ENCODE peak calls at places on chromosomes 3 and 15, in five cellular contexts. One of them, this sample, is unnamed.

GRCh38 chr3:116267139-116267538 is 178.1 kb downstream of the LSAMP start:
- DNase-seq in caudate nucleus: no peak
- DNase-seq in effector memory CD8-positive, alpha-beta T cell: no peak
- DNase-seq in upper lobe of left lung: no peak
- DNase-seq in putamen: no peak
- DNase-seq in this sample: no peak

GRCh38 chr15:73891328-73891975 is 18.1 kb downstream of the TBC1D21 start:
- DNase-seq in caudate nucleus: no peak
- DNase-seq in effector memory CD8-positive, alpha-beta T cell: no peak
- DNase-seq in upper lobe of left lung: no peak
- DNase-seq in putamen: no peak
- DNase-seq in this sample: no peak

GRCh38 chr3:148797822-148798221 is 29.8 kb upstream of the CPB1 start:
- DNase-seq in caudate nucleus: no peak
- DNase-seq in effector memory CD8-positive, alpha-beta T cell: no peak
- DNase-seq in upper lobe of left lung: no peak
- DNase-seq in putamen: no peak
- DNase-seq in this sample: no peak

GRCh38 chr15:68552773-68553172 is 26.0 kb upstream of the CORO2B start:
- DNase-seq in caudate nucleus: peak
- DNase-seq in effector memory CD8-positive, alpha-beta T cell: no peak
- DNase-seq in upper lobe of left lung: no peak
- DNase-seq in putamen: peak
- DNase-seq in this sample: peak

GRCh38 chr3:161104561-161105551 is at the start of gene B3GALNT1:
- DNase-seq in caudate nucleus: peak
- DNase-seq in effector memory CD8-positive, alpha-beta T cell: no peak
- DNase-seq in upper lobe of left lung: peak
- DNase-seq in putamen: peak
- DNase-seq in this sample: no peak

GRCh38 chr3:136409549-136409948 is 159.4 kb downstream of the PCCB start:
- DNase-seq in caudate nucleus: no peak
- DNase-seq in effector memory CD8-positive, alpha-beta T cell: no peak
- DNase-seq in upper lobe of left lung: no peak
- DNase-seq in putamen: no peak
- DNase-seq in this sample: no peak

GRCh38 chr15:76340198-76340801 is 3.7 kb downstream of the ISL2 start:
- DNase-seq in caudate nucleus: no peak
- DNase-seq in effector memory CD8-positive, alpha-beta T cell: no peak
- DNase-seq in upper lobe of left lung: peak
- DNase-seq in putamen: no peak
- DNase-seq in this sample: no peak

GRCh38 chr3:159886050-159886449 is 102.6 kb upstream of the IL12A start:
- DNase-seq in caudate nucleus: no peak
- DNase-seq in effector memory CD8-positive, alpha-beta T cell: no peak
- DNase-seq in upper lobe of left lung: no peak
- DNase-seq in putamen: no peak
- DNase-seq in this sample: no peak

GRCh38 chr3:73624363-73625123 is at the start of gene PDZRN3:
- DNase-seq in caudate nucleus: no peak
- DNase-seq in effector memory CD8-positive, alpha-beta T cell: no peak
- DNase-seq in upper lobe of left lung: peak
- DNase-seq in putamen: peak
- DNase-seq in this sample: peak

GRCh38 chr15:95601525-95601924 is 729.0 kb upstream of the NR2F2 start:
- DNase-seq in caudate nucleus: no peak
- DNase-seq in effector memory CD8-positive, alpha-beta T cell: no peak
- DNase-seq in upper lobe of left lung: no peak
- DNase-seq in putamen: no peak
- DNase-seq in this sample: no peak

GRCh38 chr15:66214236-66214635 is 39.3 kb downstream of the MEGF11 start:
- DNase-seq in caudate nucleus: no peak
- DNase-seq in effector memory CD8-positive, alpha-beta T cell: no peak
- DNase-seq in upper lobe of left lung: no peak
- DNase-seq in putamen: no peak
- DNase-seq in this sample: no peak

GRCh38 chr3:10560060-10560861 is 54.9 kb upstream of the ATP2B2 start:
- DNase-seq in caudate nucleus: no peak
- DNase-seq in effector memory CD8-positive, alpha-beta T cell: no peak
- DNase-seq in upper lobe of left lung: no peak
- DNase-seq in putamen: no peak
- DNase-seq in this sample: no peak

GRCh38 chr3:133130168-133130567 is 92.0 kb downstream of the TMEM108 start:
- DNase-seq in caudate nucleus: no peak
- DNase-seq in effector memory CD8-positive, alpha-beta T cell: no peak
- DNase-seq in upper lobe of left lung: no peak
- DNase-seq in putamen: no peak
- DNase-seq in this sample: no peak

GRCh38 chr3:64079369-64080160 is 56.3 kb upstream of the PSMD6 start:
- DNase-seq in caudate nucleus: no peak
- DNase-seq in effector memory CD8-positive, alpha-beta T cell: no peak
- DNase-seq in upper lobe of left lung: no peak
- DNase-seq in putamen: no peak
- DNase-seq in this sample: no peak

GRCh38 chr3:183212565-183212964 is 40.5 kb upstream of the B3GNT5 start:
- DNase-seq in caudate nucleus: no peak
- DNase-seq in effector memory CD8-positive, alpha-beta T cell: no peak
- DNase-seq in upper lobe of left lung: no peak
- DNase-seq in putamen: peak
- DNase-seq in this sample: peak

GRCh38 chr3:197501879-197502620 is 53.7 kb downstream of the BDH1 start:
- DNase-seq in caudate nucleus: peak
- DNase-seq in effector memory CD8-positive, alpha-beta T cell: no peak
- DNase-seq in upper lobe of left lung: no peak
- DNase-seq in putamen: peak
- DNase-seq in this sample: peak

GRCh38 chr3:187368765-187369450 is 723 bp downstream of the RTP4 start:
- DNase-seq in caudate nucleus: no peak
- DNase-seq in effector memory CD8-positive, alpha-beta T cell: no peak
- DNase-seq in upper lobe of left lung: no peak
- DNase-seq in putamen: no peak
- DNase-seq in this sample: no peak

GRCh38 chr3:139771331-139771730 is 93.6 kb upstream of the NMNAT3 start:
- DNase-seq in caudate nucleus: no peak
- DNase-seq in effector memory CD8-positive, alpha-beta T cell: no peak
- DNase-seq in upper lobe of left lung: no peak
- DNase-seq in putamen: no peak
- DNase-seq in this sample: no peak

GRCh38 chr3:101873619-101874018 is 24.3 kb downstream of the NFKBIZ start:
- DNase-seq in caudate nucleus: no peak
- DNase-seq in effector memory CD8-positive, alpha-beta T cell: no peak
- DNase-seq in upper lobe of left lung: no peak
- DNase-seq in putamen: no peak
- DNase-seq in this sample: no peak

GRCh38 chr3:178436773-178437172 is 99.5 kb upstream of the KCNMB2 start:
- DNase-seq in caudate nucleus: no peak
- DNase-seq in effector memory CD8-positive, alpha-beta T cell: no peak
- DNase-seq in upper lobe of left lung: no peak
- DNase-seq in putamen: peak
- DNase-seq in this sample: no peak

GRCh38 chr3:172987268-172987667 is 153.8 kb downstream of the SPATA16 start:
- DNase-seq in caudate nucleus: no peak
- DNase-seq in effector memory CD8-positive, alpha-beta T cell: no peak
- DNase-seq in upper lobe of left lung: no peak
- DNase-seq in putamen: no peak
- DNase-seq in this sample: no peak

GRCh38 chr15:41838400-41838897 is at the start of gene PLA2G4B:
- DNase-seq in caudate nucleus: no peak
- DNase-seq in effector memory CD8-positive, alpha-beta T cell: no peak
- DNase-seq in upper lobe of left lung: peak
- DNase-seq in putamen: no peak
- DNase-seq in this sample: no peak